ENCODE peak calls at places on chromosomes 6 and 20, in seven cellular contexts. S, J, Y, L, V, T and P are unnamed samples.

GRCh38 chr6:29425075-29425474 is 10.3 kb downstream of the OR12D1 start:
- DNase-seq in S (no peak), J (no peak), Y (no peak), L (no peak), V (no peak), T (no peak), P (no peak)

GRCh38 chr20:19961298-19961697 is 55.9 kb upstream of the NAA20 start:
- DNase-seq in S (no peak), J (no peak), Y (no peak), L (no peak), V (no peak), T (no peak), P (no peak)

GRCh38 chr6:31450736-31451135 is 47.2 kb upstream of the MICB start:
- DNase-seq in S (no peak), J (no peak), Y (no peak), L (no peak), V (no peak), T (no peak), P (no peak)

GRCh38 chr20:50513169-50514034 is 3.2 kb downstream of the PTPN1 start:
- DNase-seq in S (no peak), J (peak; percentile 87), Y (no peak), L (no peak), V (no peak), T (no peak), P (no peak)

GRCh38 chr20:6686171-6686570 is 81.3 kb upstream of the BMP2 start:
- DNase-seq in S (no peak), J (no peak), Y (no peak), L (no peak), V (no peak), T (no peak), P (no peak)

GRCh38 chr20:46359233-46359751 is 47.1 kb downstream of the ELMO2 start:
- DNase-seq in S (no peak), J (no peak), Y (no peak), L (no peak), V (no peak), T (no peak), P (no peak)

GRCh38 chr6:10621847-10622246 is 72.6 kb downstream of the C6orf52 start:
- DNase-seq in S (no peak), J (no peak), Y (no peak), L (no peak), V (no peak), T (no peak), P (no peak)

GRCh38 chr6:34241351-34242215 is 4.9 kb downstream of the HMGA1 start:
- DNase-seq in S (no peak), J (no peak), Y (no peak), L (no peak), V (peak; percentile 27), T (no peak), P (no peak)

GRCh38 chr6:150878347-150879213 is 13.1 kb downstream of the MTHFD1L start:
- DNase-seq in S (no peak), J (no peak), Y (no peak), L (no peak), V (no peak), T (no peak), P (no peak)

GRCh38 chr6:64404370-64404769 is 768.8 kb downstream of the PHF3 start:
- DNase-seq in S (no peak), J (no peak), Y (no peak), L (no peak), V (no peak), T (no peak), P (no peak)

DNA sequence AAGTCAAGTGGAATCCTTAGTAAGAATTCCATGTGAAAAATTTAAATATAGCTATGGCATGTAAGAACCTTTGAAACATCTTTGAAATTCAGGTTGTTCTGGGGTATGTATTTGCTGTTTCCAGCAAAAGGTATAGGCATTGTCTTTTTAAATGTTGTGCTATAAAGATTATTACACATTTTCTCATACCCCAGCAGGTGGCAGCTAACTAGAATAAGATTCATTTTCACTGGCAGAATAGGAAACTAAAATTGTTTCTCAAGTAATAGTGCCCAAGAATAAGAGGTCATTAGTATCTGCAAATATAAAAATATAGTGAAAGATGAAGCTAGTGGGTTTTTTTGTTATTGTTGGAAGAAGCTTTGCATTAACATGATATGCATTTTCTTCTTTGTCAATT is 1.8 kb downstream of the GRIK2 start:
- DNase-seq in S (no peak), J (peak; percentile 42), Y (no peak), L (no peak), V (no peak), T (no peak), P (no peak)
- H3K27me3 ChIP-seq in S (no peaks in the 10 kb centered on the region), J (peaks cover 15% of the 10 kb centered on the region), Y (peaks cover 6% of the 10 kb centered on the region), L (peaks cover under 1% of the 10 kb centered on the region), V (peaks cover 72% of the 10 kb centered on the region), T (peaks cover 6% of the 10 kb centered on the region), P (peaks cover 60% of the 10 kb centered on the region)

GRCh38 chr6:45148711-45149341 is 179.3 kb upstream of the RUNX2 start:
- DNase-seq in S (no peak), J (peak; percentile 75), Y (no peak), L (no peak), V (no peak), T (no peak), P (no peak)
- H3K27ac ChIP-seq in S (no peak overlapping the region), J (peak overlapping the region; percentile 68), Y (no peak overlapping the region), L (no peak overlapping the region), V (no peak overlapping the region), T (no peak overlapping the region), P (no peak overlapping the region)

DNA sequence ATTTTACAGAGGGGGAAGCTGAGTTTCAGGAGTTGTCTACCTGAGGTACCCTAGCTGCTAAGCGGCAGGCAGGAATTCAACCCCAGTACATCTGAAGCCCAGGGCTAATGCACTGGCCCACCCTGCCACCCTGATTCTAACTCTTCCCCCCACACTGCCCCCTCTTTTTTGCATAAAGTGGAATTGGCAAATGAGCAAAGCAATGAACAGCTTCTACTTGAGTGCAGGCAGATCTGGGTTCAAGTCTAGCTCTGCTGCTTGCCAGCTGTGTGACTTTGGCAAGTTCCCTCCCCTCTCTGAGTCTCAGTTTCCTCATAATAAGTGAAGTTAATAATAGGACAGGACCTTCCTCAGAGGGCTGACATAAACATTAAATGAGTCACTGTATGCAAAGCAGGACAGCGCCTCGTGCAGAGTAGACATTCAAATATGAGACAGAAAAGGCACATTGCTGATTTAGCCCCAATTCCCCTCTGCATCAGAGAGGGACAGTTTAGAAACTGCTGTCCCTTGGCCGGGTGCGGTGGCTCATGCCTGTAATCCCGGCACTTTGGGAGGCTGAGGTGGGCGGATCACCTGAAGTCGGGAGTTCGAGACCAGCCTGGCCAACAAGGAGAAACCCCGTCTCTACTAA is 4.7 kb downstream of the ADA start:
- DNase-seq in S (no peak), J (peak; percentile 77), Y (no peak), L (no peak), V (no peak), T (no peak), P (no peak)
- H3K27me3 ChIP-seq in S (no peaks in the 10 kb centered on the region), J (no peaks in the 10 kb centered on the region), Y (no peaks in the 10 kb centered on the region), L (no peaks in the 10 kb centered on the region), V (no peaks in the 10 kb centered on the region), T (no peaks in the 10 kb centered on the region), P (no peaks in the 10 kb centered on the region)

GRCh38 chr6:139698526-139699182 is 324.2 kb upstream of the CITED2 start:
- DNase-seq in S (no peak), J (peak; percentile 45), Y (no peak), L (no peak), V (no peak), T (no peak), P (no peak)
- H3K27ac ChIP-seq in S (peak overlapping the region; percentile 38), J (peak overlapping the region; percentile 42), Y (no peak overlapping the region), L (no peak overlapping the region), V (peak overlapping the region; percentile 42), T (peak overlapping the region; percentile 63), P (no peak overlapping the region)

GRCh38 chr6:40805336-40805735 is 218.2 kb upstream of the LRFN2 start:
- DNase-seq in S (no peak), J (no peak), Y (no peak), L (no peak), V (no peak), T (no peak), P (no peak)

GRCh38 chr6:40806479-40806878 is 219.3 kb upstream of the LRFN2 start:
- DNase-seq in S (no peak), J (peak; percentile 17), Y (no peak), L (no peak), V (no peak), T (no peak), P (no peak)

GRCh38 chr6:40804905-40805304 is 217.7 kb upstream of the LRFN2 start:
- DNase-seq in S (no peak), J (peak; percentile 16), Y (no peak), L (no peak), V (no peak), T (no peak), P (no peak)

GRCh38 chr6:40809627-40810026 is 222.5 kb upstream of the LRFN2 start:
- DNase-seq in S (no peak), J (peak; percentile 58), Y (no peak), L (no peak), V (no peak), T (no peak), P (no peak)

GRCh38 chr6:40807484-40807883 is 220.3 kb upstream of the LRFN2 start:
- DNase-seq in S (no peak), J (peak; percentile 65), Y (no peak), L (no peak), V (no peak), T (no peak), P (no peak)
- H3K27me3 ChIP-seq in S (no peaks in the 10 kb centered on the region), J (no peaks in the 10 kb centered on the region), Y (no peaks in the 10 kb centered on the region), L (no peaks in the 10 kb centered on the region), V (no peaks in the 10 kb centered on the region), T (no peaks in the 10 kb centered on the region), P (no peaks in the 10 kb centered on the region)

GRCh38 chr6:41984623-41985022 is 43.0 kb upstream of the CCND3 start:
- DNase-seq in S (no peak), J (no peak), Y (no peak), L (no peak), V (no peak), T (no peak), P (no peak)

GRCh38 chr6:41986339-41986738 is 44.7 kb upstream of the CCND3 start:
- DNase-seq in S (no peak), J (no peak), Y (no peak), L (no peak), V (no peak), T (no peak), P (no peak)
- H3K27ac ChIP-seq in S (no peak overlapping the region), J (no peak overlapping the region), Y (no peak overlapping the region), L (no peak overlapping the region), V (no peak overlapping the region), T (no peak overlapping the region), P (no peak overlapping the region)